ENCODE peak calls at places on chromosome 18, in nine cellular contexts. One of them, this sample, is unnamed.

GRCh38 chr18:79518028-79518682 is 122.4 kb downstream of the NFATC1 start:
- DNase-seq in foreskin fibroblast: no peak
- DNase-seq in cardiac fibroblast: no peak
- DNase-seq in uterus: no peak
- DNase-seq in OCI-LY7: no peak
- DNase-seq in fibroblast of the aortic adventitia: no peak
- DNase-seq in tibial nerve: no peak
- DNase-seq in mammary epithelial cell: no peak
- DNase-seq in NB4: no peak
- DNase-seq in this sample: no peak

GRCh38 chr18:12043811-12044210 is 49.8 kb upstream of the ANKRD62 start:
- DNase-seq in foreskin fibroblast: no peak
- DNase-seq in uterus: no peak
- DNase-seq in OCI-LY7: no peak
- DNase-seq in mammary epithelial cell: no peak
- DNase-seq in cardiac fibroblast: no peak
- DNase-seq in fibroblast of the aortic adventitia: no peak
- DNase-seq in tibial nerve: no peak
- DNase-seq in NB4: no peak
- DNase-seq in this sample: no peak

GRCh38 chr18:79485788-79486355 is 90.1 kb downstream of the NFATC1 start:
- DNase-seq in tibial nerve: no peak
- DNase-seq in NB4: peak
- DNase-seq in cardiac fibroblast: peak
- DNase-seq in OCI-LY7: no peak
- DNase-seq in foreskin fibroblast: peak
- DNase-seq in uterus: no peak
- DNase-seq in fibroblast of the aortic adventitia: peak
- DNase-seq in mammary epithelial cell: no peak
- DNase-seq in this sample: peak

GRCh38 chr18:28177828-28178635 is 1.1 kb upstream of the CDH2 start:
- DNase-seq in uterus: peak
- DNase-seq in NB4: no peak
- DNase-seq in mammary epithelial cell: peak
- DNase-seq in tibial nerve: no peak
- DNase-seq in OCI-LY7: no peak
- DNase-seq in fibroblast of the aortic adventitia: peak
- DNase-seq in cardiac fibroblast: peak
- DNase-seq in foreskin fibroblast: peak
- DNase-seq in this sample: peak

GRCh38 chr18:57437782-57438668 is 2.9 kb downstream of the ONECUT2 start:
- DNase-seq in fibroblast of the aortic adventitia: peak
- DNase-seq in foreskin fibroblast: peak
- DNase-seq in OCI-LY7: no peak
- DNase-seq in tibial nerve: no peak
- DNase-seq in cardiac fibroblast: peak
- DNase-seq in uterus: no peak
- DNase-seq in NB4: peak
- DNase-seq in mammary epithelial cell: peak
- DNase-seq in this sample: peak

GRCh38 chr18:64966667-64967066 is 784.1 kb upstream of the CDH7 start:
- DNase-seq in fibroblast of the aortic adventitia: no peak
- DNase-seq in mammary epithelial cell: no peak
- DNase-seq in NB4: no peak
- DNase-seq in OCI-LY7: no peak
- DNase-seq in foreskin fibroblast: peak
- DNase-seq in cardiac fibroblast: no peak
- DNase-seq in uterus: no peak
- DNase-seq in tibial nerve: no peak
- DNase-seq in this sample: no peak

GRCh38 chr18:67519582-67519981 is 3.1 kb upstream of the DSEL start:
- DNase-seq in uterus: no peak
- DNase-seq in fibroblast of the aortic adventitia: peak
- DNase-seq in tibial nerve: peak
- DNase-seq in mammary epithelial cell: no peak
- DNase-seq in cardiac fibroblast: peak
- DNase-seq in NB4: no peak
- DNase-seq in foreskin fibroblast: peak
- DNase-seq in OCI-LY7: no peak
- DNase-seq in this sample: peak

GRCh38 chr18:61322265-61322873 is 10.9 kb upstream of the CDH20 start:
- DNase-seq in mammary epithelial cell: peak
- DNase-seq in fibroblast of the aortic adventitia: peak
- DNase-seq in NB4: peak
- DNase-seq in cardiac fibroblast: peak
- DNase-seq in foreskin fibroblast: peak
- DNase-seq in uterus: no peak
- DNase-seq in OCI-LY7: peak
- DNase-seq in tibial nerve: peak
- DNase-seq in this sample: peak

GRCh38 chr18:77132369-77133050 is at the start of gene MBP:
- DNase-seq in mammary epithelial cell: peak
- DNase-seq in NB4: peak
- DNase-seq in foreskin fibroblast: peak
- DNase-seq in uterus: peak
- DNase-seq in tibial nerve: peak
- DNase-seq in fibroblast of the aortic adventitia: no peak
- DNase-seq in OCI-LY7: peak
- DNase-seq in cardiac fibroblast: no peak
- DNase-seq in this sample: no peak

GRCh38 chr18:48959921-48960920 is 9.5 kb upstream of the SMAD7 start:
- DNase-seq in NB4: no peak
- DNase-seq in cardiac fibroblast: peak
- DNase-seq in mammary epithelial cell: no peak
- DNase-seq in fibroblast of the aortic adventitia: peak
- DNase-seq in foreskin fibroblast: peak
- DNase-seq in uterus: no peak
- DNase-seq in tibial nerve: no peak
- DNase-seq in OCI-LY7: no peak
- DNase-seq in this sample: peak

GRCh38 chr18:2883137-2883671 is 36.4 kb downstream of the EMILIN2 start:
- DNase-seq in mammary epithelial cell: no peak
- DNase-seq in cardiac fibroblast: no peak
- DNase-seq in uterus: peak
- DNase-seq in NB4: peak
- DNase-seq in tibial nerve: no peak
- DNase-seq in fibroblast of the aortic adventitia: no peak
- DNase-seq in OCI-LY7: peak
- DNase-seq in foreskin fibroblast: peak
- DNase-seq in this sample: no peak

GRCh38 chr18:72834731-72835130 is 33.1 kb downstream of the NETO1 start:
- DNase-seq in mammary epithelial cell: no peak
- DNase-seq in OCI-LY7: no peak
- DNase-seq in foreskin fibroblast: no peak
- DNase-seq in NB4: no peak
- DNase-seq in tibial nerve: no peak
- DNase-seq in uterus: no peak
- DNase-seq in fibroblast of the aortic adventitia: no peak
- DNase-seq in cardiac fibroblast: no peak
- DNase-seq in this sample: no peak

GRCh38 chr18:39561136-39561535 is 1995.5 kb upstream of the CELF4 start:
- DNase-seq in tibial nerve: no peak
- DNase-seq in OCI-LY7: no peak
- DNase-seq in cardiac fibroblast: peak
- DNase-seq in uterus: no peak
- DNase-seq in mammary epithelial cell: no peak
- DNase-seq in fibroblast of the aortic adventitia: no peak
- DNase-seq in NB4: no peak
- DNase-seq in foreskin fibroblast: peak
- DNase-seq in this sample: peak

GRCh38 chr18:813405-814071 is 1.5 kb upstream of the YES1 start:
- DNase-seq in cardiac fibroblast: peak
- DNase-seq in OCI-LY7: no peak
- DNase-seq in foreskin fibroblast: no peak
- DNase-seq in mammary epithelial cell: no peak
- DNase-seq in uterus: no peak
- DNase-seq in tibial nerve: no peak
- DNase-seq in NB4: no peak
- DNase-seq in fibroblast of the aortic adventitia: no peak
- DNase-seq in this sample: no peak
- H3K4me3 ChIP-seq in cardiac fibroblast: no peak
- H3K4me3 ChIP-seq in OCI-LY7: no peak
- H3K4me3 ChIP-seq in foreskin fibroblast: no peak
- H3K4me3 ChIP-seq in mammary epithelial cell: no peak
- H3K4me3 ChIP-seq in uterus: no peak
- H3K4me3 ChIP-seq in tibial nerve: no peak
- H3K4me3 ChIP-seq in NB4: peak
- H3K4me3 ChIP-seq in fibroblast of the aortic adventitia: no peak
- H3K4me3 ChIP-seq in this sample: no peak

DNA sequence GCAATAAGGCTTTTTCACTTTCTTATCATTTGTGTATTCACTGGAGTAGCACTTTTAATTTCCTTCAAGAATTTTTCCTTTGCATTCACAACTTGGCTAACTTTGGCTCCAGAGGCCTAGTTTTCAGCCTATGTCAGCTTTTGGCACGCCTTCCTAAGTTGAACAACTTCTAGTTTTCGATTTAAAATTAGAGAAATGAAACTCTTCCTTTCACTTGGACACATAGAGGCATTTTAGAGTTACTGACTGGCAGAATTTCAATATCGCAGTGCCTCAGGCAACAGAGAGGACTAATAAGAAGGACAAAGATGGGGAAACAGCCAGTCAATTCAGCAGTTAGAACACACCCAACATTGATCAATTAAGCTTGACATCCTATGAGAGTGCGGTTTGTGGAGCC is 577.4 kb downstream of the DSC3 start:
- DNase-seq in cardiac fibroblast: no peak
- DNase-seq in NB4: no peak
- DNase-seq in mammary epithelial cell: no peak
- DNase-seq in tibial nerve: peak
- DNase-seq in uterus: no peak
- DNase-seq in foreskin fibroblast: no peak
- DNase-seq in OCI-LY7: no peak
- DNase-seq in fibroblast of the aortic adventitia: no peak
- DNase-seq in this sample: no peak
- TF ChIP-seq CTCF in cardiac fibroblast: no peak
- TF ChIP-seq CTCF in NB4: no peak
- TF ChIP-seq CTCF in mammary epithelial cell: no peak
- TF ChIP-seq CTCF in tibial nerve: no peak
- TF ChIP-seq CTCF in uterus: no peak
- TF ChIP-seq CTCF in foreskin fibroblast: no peak
- TF ChIP-seq CTCF in OCI-LY7: no peak
- TF ChIP-seq CTCF in fibroblast of the aortic adventitia: no peak
- TF ChIP-seq CTCF in this sample: no peak

GRCh38 chr18:26548144-26549102 is at the start of gene KCTD1:
- DNase-seq in uterus: peak
- DNase-seq in foreskin fibroblast: peak
- DNase-seq in cardiac fibroblast: peak
- DNase-seq in OCI-LY7: peak
- DNase-seq in fibroblast of the aortic adventitia: peak
- DNase-seq in mammary epithelial cell: peak
- DNase-seq in tibial nerve: peak
- DNase-seq in NB4: peak
- DNase-seq in this sample: peak

GRCh38 chr18:26549486-26550435 is 1.4 kb upstream of the KCTD1 start:
- DNase-seq in NB4: peak
- DNase-seq in foreskin fibroblast: peak
- DNase-seq in mammary epithelial cell: peak
- DNase-seq in uterus: peak
- DNase-seq in fibroblast of the aortic adventitia: peak
- DNase-seq in tibial nerve: peak
- DNase-seq in OCI-LY7: peak
- DNase-seq in cardiac fibroblast: peak
- DNase-seq in this sample: peak

GRCh38 chr18:26553943-26554342 is 5.6 kb upstream of the KCTD1 start:
- DNase-seq in OCI-LY7: no peak
- DNase-seq in foreskin fibroblast: no peak
- DNase-seq in tibial nerve: no peak
- DNase-seq in NB4: no peak
- DNase-seq in mammary epithelial cell: no peak
- DNase-seq in fibroblast of the aortic adventitia: no peak
- DNase-seq in cardiac fibroblast: no peak
- DNase-seq in uterus: no peak
- DNase-seq in this sample: no peak

GRCh38 chr18:26549103-26549485 is 741 bp upstream of the KCTD1 start:
- DNase-seq in NB4: peak
- DNase-seq in uterus: no peak
- DNase-seq in cardiac fibroblast: peak
- DNase-seq in mammary epithelial cell: peak
- DNase-seq in fibroblast of the aortic adventitia: peak
- DNase-seq in OCI-LY7: peak
- DNase-seq in tibial nerve: peak
- DNase-seq in foreskin fibroblast: peak
- DNase-seq in this sample: peak

DNA sequence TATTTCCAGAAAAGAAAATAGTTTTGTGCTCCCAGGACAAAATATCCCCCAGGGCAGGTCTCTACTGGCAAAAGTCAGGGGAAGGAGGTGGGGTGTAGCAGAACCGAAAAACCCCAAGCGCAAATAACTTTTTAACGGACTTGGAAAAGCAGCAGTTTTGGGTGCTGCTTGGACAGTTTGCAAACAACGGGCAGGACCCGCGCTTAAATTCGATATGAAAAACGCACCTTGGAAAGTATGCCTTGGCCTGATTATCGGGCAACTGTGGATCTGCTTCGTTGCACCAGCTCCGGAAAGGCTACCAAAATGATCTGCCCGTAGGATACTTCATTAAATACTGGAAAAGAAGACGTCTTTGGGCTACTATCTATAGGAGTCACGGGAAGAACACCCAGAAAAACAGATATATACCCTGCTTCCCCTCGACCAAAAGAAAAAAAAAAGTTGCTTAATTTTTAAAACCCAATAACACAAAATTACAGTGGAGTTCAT is 2.9 kb upstream of the KCTD1 start:
- DNase-seq in mammary epithelial cell: peak
- DNase-seq in fibroblast of the aortic adventitia: peak
- DNase-seq in foreskin fibroblast: no peak
- DNase-seq in tibial nerve: no peak
- DNase-seq in NB4: no peak
- DNase-seq in cardiac fibroblast: no peak
- DNase-seq in uterus: no peak
- DNase-seq in OCI-LY7: no peak
- DNase-seq in this sample: no peak
- H3K4me3 ChIP-seq in mammary epithelial cell: no peak
- H3K4me3 ChIP-seq in fibroblast of the aortic adventitia: no peak
- H3K4me3 ChIP-seq in foreskin fibroblast: no peak
- H3K4me3 ChIP-seq in tibial nerve: peak
- H3K4me3 ChIP-seq in NB4: no peak
- H3K4me3 ChIP-seq in cardiac fibroblast: no peak
- H3K4me3 ChIP-seq in uterus: peak
- H3K4me3 ChIP-seq in OCI-LY7: no peak
- H3K4me3 ChIP-seq in this sample: no peak

GRCh38 chr18:52907942-52908341 is 567.9 kb downstream of the DCC start:
- DNase-seq in mammary epithelial cell: no peak
- DNase-seq in fibroblast of the aortic adventitia: no peak
- DNase-seq in tibial nerve: no peak
- DNase-seq in foreskin fibroblast: no peak
- DNase-seq in OCI-LY7: no peak
- DNase-seq in cardiac fibroblast: no peak
- DNase-seq in uterus: no peak
- DNase-seq in NB4: no peak
- DNase-seq in this sample: no peak

GRCh38 chr18:52902188-52902587 is 562.2 kb downstream of the DCC start:
- DNase-seq in uterus: no peak
- DNase-seq in OCI-LY7: no peak
- DNase-seq in tibial nerve: no peak
- DNase-seq in mammary epithelial cell: no peak
- DNase-seq in NB4: no peak
- DNase-seq in fibroblast of the aortic adventitia: no peak
- DNase-seq in foreskin fibroblast: no peak
- DNase-seq in cardiac fibroblast: no peak
- DNase-seq in this sample: no peak

GRCh38 chr18:52907522-52907921 is 567.5 kb downstream of the DCC start:
- DNase-seq in cardiac fibroblast: no peak
- DNase-seq in NB4: no peak
- DNase-seq in tibial nerve: no peak
- DNase-seq in foreskin fibroblast: peak
- DNase-seq in OCI-LY7: no peak
- DNase-seq in fibroblast of the aortic adventitia: no peak
- DNase-seq in uterus: no peak
- DNase-seq in mammary epithelial cell: no peak
- DNase-seq in this sample: no peak

GRCh38 chr18:52903858-52904257 is 563.9 kb downstream of the DCC start:
- DNase-seq in mammary epithelial cell: peak
- DNase-seq in NB4: peak
- DNase-seq in fibroblast of the aortic adventitia: no peak
- DNase-seq in uterus: no peak
- DNase-seq in tibial nerve: peak
- DNase-seq in OCI-LY7: peak
- DNase-seq in foreskin fibroblast: no peak
- DNase-seq in cardiac fibroblast: no peak
- DNase-seq in this sample: peak
- TF ChIP-seq CTCF in mammary epithelial cell: peak
- TF ChIP-seq CTCF in NB4: peak
- TF ChIP-seq CTCF in fibroblast of the aortic adventitia: no peak
- TF ChIP-seq CTCF in uterus: no peak
- TF ChIP-seq CTCF in tibial nerve: peak
- TF ChIP-seq CTCF in OCI-LY7: peak
- TF ChIP-seq CTCF in foreskin fibroblast: no peak
- TF ChIP-seq CTCF in cardiac fibroblast: no peak
- TF ChIP-seq CTCF in this sample: peak

This sample was measured in fibroblast of mammary gland.